ENCODE peak calls at places on chromosomes 7 and 10, in seven cellular contexts. Q is testis, B is IMR-90, G is HCT116, N is A549, S is lower leg skin, C is esophagus squamous epithelium. P is an unnamed sample.

GRCh38 chr10:115239761-115240160 is 146.6 kb downstream of the ATRNL1 start:
- DNase-seq in G (no peak), C (no peak), N (no peak), Q (no peak), B (no peak), S (no peak), P (no peak)

GRCh38 chr7:48426966-48427555 is 255.8 kb downstream of the ABCA13 start:
- DNase-seq in G (no peak), C (no peak), Q (no peak), N (peak; percentile 6), S (no peak), B (peak; percentile 44), P (no peak)

GRCh38 chr7:142626420-142627035 is 122.7 kb upstream of the PRSS1 start:
- DNase-seq in Q (peak; percentile 86), S (no peak), G (peak; percentile 56), N (peak; percentile 16), B (peak; percentile 15), C (no peak), P (no peak)

GRCh38 chr7:74338366-74339108 is 49.3 kb downstream of the CLIP2 start:
- DNase-seq in B (no peak), N (no peak), C (no peak), G (no peak), Q (no peak), S (no peak), P (no peak)

GRCh38 chr7:83913174-83913573 is 264.2 kb upstream of the SEMA3E start:
- DNase-seq in N (no peak), S (no peak), Q (no peak), B (no peak), C (no peak), G (no peak), P (no peak)

GRCh38 chr10:11810313-11810766 is 12.8 kb upstream of the PROSER2 start:
- DNase-seq in B (peak; percentile 52), Q (no peak), S (no peak), C (no peak), N (no peak), G (no peak), P (no peak)

GRCh38 chr7:27420702-27421101 is 178.1 kb downstream of the EVX1 start:
- DNase-seq in N (no peak), S (no peak), C (no peak), B (no peak), Q (no peak), G (no peak), P (no peak)

GRCh38 chr7:81715984-81716588 is 53.8 kb downstream of the HGF start:
- DNase-seq in S (no peak), C (no peak), N (no peak), B (peak; percentile 53), G (peak; percentile 60), Q (no peak), P (no peak)

GRCh38 chr7:17234398-17235021 is 63.9 kb upstream of the AHR start:
- DNase-seq in N (peak; percentile 65), S (peak; percentile 63), B (peak; percentile 95), C (no peak), G (peak; percentile 77), Q (peak; percentile 17), P (no peak)

GRCh38 chr7:84091318-84091717 is 103.3 kb downstream of the SEMA3A start:
- DNase-seq in N (no peak), G (no peak), Q (no peak), C (no peak), B (no peak), S (no peak), P (no peak)

GRCh38 chr7:151728286-151728660 is 148.6 kb downstream of the PRKAG2 start:
- DNase-seq in G (no peak), C (no peak), S (no peak), B (no peak), Q (no peak), N (no peak), P (no peak)
- H3K4me3 ChIP-seq in G (no peak overlapping the region), C (no peak overlapping the region), S (no peak overlapping the region), B (no peak overlapping the region), Q (no peak overlapping the region), N (no peak overlapping the region), P (no peak overlapping the region)

GRCh38 chr10:59718246-59718645 is 8.6 kb upstream of the SLC16A9 start:
- DNase-seq in N (no peak), G (no peak), C (no peak), Q (no peak), B (no peak), S (no peak), P (no peak)

GRCh38 chr10:59724098-59724938 is 14.7 kb upstream of the SLC16A9 start:
- DNase-seq in S (no peak), N (no peak), G (no peak), B (no peak), C (no peak), Q (no peak), P (no peak)

GRCh38 chr10:59720377-59720776 is 10.7 kb upstream of the SLC16A9 start:
- DNase-seq in C (no peak), B (no peak), N (no peak), S (no peak), Q (no peak), G (no peak), P (no peak)

DNA sequence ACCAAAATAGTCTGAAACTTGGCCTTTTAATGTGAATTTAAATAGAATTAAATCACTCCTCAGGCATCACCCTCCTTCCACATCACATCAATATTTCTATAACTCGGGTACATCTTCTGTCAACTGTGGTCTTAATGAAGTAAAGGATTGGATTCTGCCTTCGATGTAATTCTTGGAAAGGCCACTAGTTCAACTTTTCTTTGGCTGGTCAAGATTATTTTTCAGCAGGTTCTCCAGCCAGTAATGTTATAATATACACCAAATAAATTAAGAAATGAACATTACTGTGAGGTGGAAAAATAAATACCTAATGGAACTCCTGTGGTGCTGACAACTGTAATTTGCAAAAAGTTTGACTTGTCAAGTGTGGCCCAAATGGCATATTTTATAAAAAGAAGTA is 9.7 kb upstream of the SLC16A9 start:
- DNase-seq in Q (no peak), N (no peak), G (no peak), C (no peak), S (no peak), B (no peak), P (no peak)
- TF ChIP-seq POLR2A in Q (no peak), N (no peak), G (no peak), C (no peak), S (no peak), B (no peak), P (no peak)

GRCh38 chr7:37344886-37345579 is 103.6 kb downstream of the ELMO1 start:
- DNase-seq in Q (no peak), G (no peak), S (no peak), C (no peak), B (no peak), N (no peak), P (no peak)

GRCh38 chr7:37341033-37341630 is 107.5 kb downstream of the ELMO1 start:
- DNase-seq in B (no peak), G (no peak), Q (no peak), N (no peak), S (no peak), C (no peak), P (no peak)

GRCh38 chr7:37346761-37347160 is 101.9 kb downstream of the ELMO1 start:
- DNase-seq in G (no peak), C (no peak), S (no peak), B (no peak), N (no peak), Q (no peak), P (no peak)

GRCh38 chr7:37342170-37342569 is 106.5 kb downstream of the ELMO1 start:
- DNase-seq in Q (no peak), S (no peak), B (no peak), C (no peak), N (no peak), G (no peak), P (no peak)

DNA sequence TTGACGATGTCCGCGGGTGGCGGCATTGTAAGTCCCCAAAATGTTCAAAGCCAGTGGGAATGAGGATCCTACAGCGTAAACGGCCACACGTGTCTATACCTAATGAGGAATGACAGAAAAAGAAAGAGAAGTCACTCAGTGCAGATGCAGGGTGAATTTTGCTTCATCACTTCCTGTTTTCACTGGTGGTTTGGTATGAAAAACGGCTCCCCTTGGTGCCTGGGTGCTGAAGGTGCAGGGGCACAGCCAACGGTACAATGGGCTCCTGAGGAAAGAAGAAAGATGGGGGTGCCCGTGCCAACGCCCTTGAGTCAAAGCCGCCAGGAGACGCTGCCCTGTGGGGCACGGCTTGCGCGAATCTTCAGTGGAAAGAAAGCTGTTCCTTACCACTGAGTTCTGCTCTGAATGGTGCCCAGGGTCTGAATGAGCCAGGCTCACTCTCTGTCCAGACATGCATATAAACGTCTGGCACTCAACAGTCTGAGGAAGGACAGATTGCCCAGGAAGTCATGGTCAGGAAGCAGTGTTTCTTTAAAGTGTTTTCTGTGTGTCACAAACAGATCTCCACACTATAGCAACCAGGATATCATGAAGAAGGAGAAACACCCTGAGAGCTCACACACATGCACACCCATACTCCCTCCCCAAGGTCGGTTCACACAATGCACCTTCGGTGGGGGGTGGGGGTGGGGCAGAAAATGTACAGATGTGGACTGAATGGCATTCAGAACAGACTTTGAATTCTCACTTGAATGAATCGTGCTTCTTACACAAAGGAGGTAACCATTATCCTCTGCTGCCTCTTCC is 105.8 kb downstream of the ELMO1 start:
- DNase-seq in C (no peak), B (no peak), S (no peak), Q (no peak), N (no peak), G (no peak), P (no peak)
- H3K4me3 ChIP-seq in C (no peak overlapping the region), B (no peak overlapping the region), S (no peak overlapping the region), Q (no peak overlapping the region), N (no peak overlapping the region), G (no peak overlapping the region), P (no peak overlapping the region)

DNA sequence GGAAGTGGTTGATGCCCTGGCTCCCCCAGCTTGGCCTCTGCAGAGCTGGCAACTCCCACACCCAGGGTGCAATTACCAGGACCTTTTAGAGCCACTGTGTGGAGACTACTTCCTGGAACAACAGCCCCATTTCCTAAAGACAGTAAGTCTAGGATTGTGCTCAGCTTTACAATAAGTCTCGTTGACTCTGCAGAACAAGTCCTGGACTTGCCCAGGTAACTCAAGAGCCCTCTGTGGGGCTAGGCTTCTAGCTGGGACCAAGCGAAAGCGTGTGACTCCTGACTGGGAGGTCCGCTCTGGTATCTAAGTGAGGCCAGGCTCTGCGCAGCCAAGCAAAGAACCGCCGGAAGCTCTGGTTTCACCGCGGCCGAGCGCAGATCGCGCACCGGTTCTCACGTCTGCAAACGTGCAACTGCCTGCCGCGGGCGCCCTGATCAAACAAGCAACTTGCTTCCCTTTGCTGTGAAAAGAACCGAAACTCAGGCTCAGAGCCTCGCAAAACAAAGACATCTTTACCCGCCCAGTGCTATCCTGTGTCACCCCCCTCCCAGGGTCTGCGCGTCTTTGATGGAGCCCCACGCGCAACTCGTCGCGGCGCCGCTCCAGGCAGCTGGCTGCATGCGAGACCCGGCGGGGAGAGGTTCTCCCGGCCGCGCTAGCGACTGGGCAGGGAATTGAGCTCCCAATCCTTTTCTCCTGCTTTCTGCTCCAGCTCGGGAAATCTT is 4.4 kb upstream of the PDLIM1 start:
- DNase-seq in G (no peak), B (peak; percentile 60), N (no peak), S (peak; percentile 30), Q (peak; percentile 45), C (peak; percentile 33), P (no peak)
- TF ChIP-seq POLR2A in G (no peak), B (no peak), N (no peak), S (no peak), Q (no peak), C (no peak), P (no peak)